ENCODE peak calls at places on chromosomes 2 and 18, in nine cellular contexts. X is testis; M is endothelial cell of umbilical vein; P is CD8-positive, alpha-beta memory T cell; E is heart left ventricle; Q is psoas muscle; I is uterus; U is PC-9; D is Peyer's patch. F is an unnamed sample.
A peak's percentile ranks its signal among the peaks of the same experiment; 100 is the strongest.

GRCh38 chr2:239753537-239753936 is 271.6 kb downstream of the NDUFA10 start:
- DNase-seq in Q (no peak), U (no peak), I (no peak), P (no peak), E (no peak), M (no peak), D (no peak), X (no peak), F (no peak)

GRCh38 chr2:175575346-175576258 is 394.1 kb upstream of the ATP5MC3 start:
- DNase-seq in U (no peak), I (no peak), X (no peak), E (no peak), P (no peak), Q (no peak), M (no peak), D (no peak), F (peak; percentile 44)

GRCh38 chr18:42758851-42759250 is 356.6 kb downstream of the RIT2 start:
- DNase-seq in M (no peak), I (no peak), U (no peak), X (no peak), P (no peak), E (no peak), Q (no peak), D (no peak), F (no peak)

GRCh38 chr2:72147303-72147970 is at the start of gene CYP26B1:
- DNase-seq in E (peak; percentile 17), I (peak; percentile 8), U (no peak), P (no peak), X (no peak), D (peak; percentile 57), Q (peak; percentile 51), M (peak; percentile 18), F (peak; percentile 71)

GRCh38 chr18:57834616-57835015 is 31.5 kb upstream of the ATP8B1 start:
- DNase-seq in P (no peak), D (no peak), I (no peak), U (no peak), E (no peak), X (no peak), M (no peak), Q (no peak), F (no peak)

GRCh38 chr2:136359121-136359965 is 241.4 kb upstream of the CXCR4 start:
- DNase-seq in U (no peak), M (no peak), X (no peak), P (no peak), D (no peak), I (no peak), E (no peak), Q (no peak), F (no peak)

GRCh38 chr2:37656512-37657423 is 14.7 kb downstream of the CDC42EP3 start:
- DNase-seq in E (peak; percentile 24), P (peak; percentile 20), Q (no peak), X (no peak), U (no peak), D (no peak), M (peak; percentile 87), I (no peak), F (no peak)

GRCh38 chr2:84492571-84492970 is 23.7 kb upstream of the DNAH6 start:
- DNase-seq in Q (no peak), D (no peak), E (no peak), U (no peak), X (no peak), I (no peak), P (no peak), M (no peak), F (no peak)

GRCh38 chr2:50401772-50402653 is 629.9 kb downstream of the NRXN1 start:
- DNase-seq in I (no peak), M (peak; percentile 71), D (no peak), E (no peak), U (peak; percentile 20), P (no peak), X (peak; percentile 73), Q (no peak), F (no peak)

GRCh38 chr2:12321886-12322285 is 394.9 kb upstream of the TRIB2 start:
- DNase-seq in Q (no peak), U (no peak), E (no peak), P (no peak), M (no peak), X (no peak), I (no peak), D (no peak), F (no peak)
- H3K4me1 ChIP-seq in Q (no peaks in the 10 kb centered on the region), U (peaks cover 34% of the 10 kb centered on the region), E (peaks cover 12% of the 10 kb centered on the region), P (no peaks in the 10 kb centered on the region), M (peaks cover 8% of the 10 kb centered on the region), X (peaks cover 23% of the 10 kb centered on the region), I (no peaks in the 10 kb centered on the region), D (no peaks in the 10 kb centered on the region), F (peaks cover 1% of the 10 kb centered on the region)

GRCh38 chr2:81077396-81077795 is 772.8 kb upstream of the LRRTM1 start:
- DNase-seq in I (no peak), Q (no peak), M (no peak), U (no peak), E (no peak), X (no peak), P (no peak), D (no peak), F (no peak)
- H3K4me3 ChIP-seq in I (no peak overlapping the region), Q (no peak overlapping the region), M (no peak overlapping the region), U (no peak overlapping the region), E (no peak overlapping the region), X (no peak overlapping the region), P (no peak overlapping the region), D (no peak overlapping the region), F (no peak overlapping the region)

GRCh38 chr18:80145191-80145799 is 36.2 kb downstream of the ADNP2 start:
- DNase-seq in M (peak; percentile 9), I (no peak), P (no peak), U (no peak), X (no peak), Q (no peak), E (no peak), D (no peak), F (no peak)

GRCh38 chr18:80149667-80150066 is 40.6 kb downstream of the ADNP2 start:
- DNase-seq in I (no peak), X (no peak), U (no peak), M (no peak), D (no peak), Q (no peak), P (no peak), E (no peak), F (no peak)

GRCh38 chr18:80148316-80149199 is 39.5 kb downstream of the ADNP2 start:
- DNase-seq in X (no peak), D (no peak), U (no peak), P (no peak), E (no peak), I (no peak), Q (no peak), M (no peak), F (no peak)

GRCh38 chr18:80147037-80147417 is 38.0 kb downstream of the ADNP2 start:
- DNase-seq in U (no peak), D (no peak), X (no peak), I (no peak), M (peak; percentile 35), Q (no peak), E (no peak), P (no peak), F (no peak)

DNA sequence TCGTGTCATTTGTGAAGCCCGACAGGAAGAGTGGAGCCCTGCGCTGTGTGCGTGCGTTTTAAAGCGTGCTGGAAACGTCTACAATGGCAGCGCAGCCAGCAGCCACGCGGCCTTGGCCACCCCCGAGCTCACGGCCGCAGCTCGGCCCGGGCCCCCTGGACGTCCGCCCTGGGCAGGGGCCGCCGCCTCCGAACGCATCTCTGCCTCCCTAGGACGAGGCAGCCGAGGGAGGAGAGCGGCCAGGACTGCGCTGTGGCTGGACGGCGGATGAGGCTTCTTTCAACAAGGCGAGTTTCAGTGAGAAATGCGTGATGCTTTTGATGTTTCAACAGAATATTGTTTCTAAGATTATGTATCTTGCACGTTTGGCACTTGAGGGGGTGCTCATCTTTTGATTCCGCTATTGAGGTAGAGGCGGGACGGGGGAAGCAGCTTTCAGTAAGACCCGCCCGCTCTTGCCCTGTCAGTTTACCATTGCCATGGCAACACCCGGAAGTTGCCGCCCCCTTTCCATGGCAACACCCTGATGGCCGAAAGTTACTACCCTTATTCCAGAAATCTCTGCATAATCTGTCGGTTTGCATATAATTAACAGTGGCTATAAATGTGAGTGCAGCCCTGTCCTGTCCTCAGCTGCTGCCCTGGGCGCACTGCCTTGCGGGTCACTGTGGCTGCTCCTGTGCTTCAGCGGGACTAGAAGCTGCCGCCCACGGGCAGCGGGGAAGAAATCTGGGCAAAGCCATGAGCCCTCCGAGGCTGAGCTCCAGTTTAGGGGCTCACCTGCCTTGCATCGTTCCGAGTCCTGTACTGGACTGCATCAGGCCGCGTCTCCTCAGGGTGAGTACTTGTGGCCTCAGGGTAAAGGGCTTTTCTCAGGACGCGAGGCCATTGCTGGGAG is 38.6 kb downstream of the ADNP2 start:
- DNase-seq in E (peak; percentile 85), P (peak; percentile 77), Q (peak; percentile 81), M (peak; percentile 76), X (peak; percentile 97), U (no peak), I (peak; percentile 88), D (peak; percentile 83), F (peak; percentile 84)
- H3K27ac ChIP-seq in E (peak overlapping the region; percentile 25), P (no peak overlapping the region), Q (no peak overlapping the region), M (no peak overlapping the region), X (peak overlapping the region; percentile 56), U (no peak overlapping the region), I (peak overlapping the region; percentile 57), D (peak overlapping the region; percentile 40), F (no peak overlapping the region)

DNA sequence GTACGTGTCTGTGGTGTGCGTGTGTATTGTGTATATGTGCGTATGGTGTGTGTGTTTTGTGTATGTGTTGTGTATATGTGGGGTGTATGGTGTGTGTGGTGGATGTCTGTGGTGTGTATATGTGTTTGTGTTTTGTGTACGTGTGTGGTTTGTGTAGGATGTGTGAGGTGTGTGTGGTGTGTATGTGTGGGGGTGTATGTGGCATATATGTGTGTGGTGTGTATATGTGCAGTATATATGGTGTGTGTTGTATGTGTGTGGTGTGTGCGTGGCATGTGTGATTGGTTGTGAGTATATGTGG is 101.3 kb downstream of the CLIP4 start:
- DNase-seq in M (no peak), E (no peak), X (no peak), D (no peak), U (no peak), P (no peak), Q (no peak), I (no peak), F (no peak)
- H3K4me1 ChIP-seq in M (peaks cover 2% of the 10 kb centered on the region), E (no peaks in the 10 kb centered on the region), X (peaks cover 2% of the 10 kb centered on the region), D (no peaks in the 10 kb centered on the region), U (no peaks in the 10 kb centered on the region), P (no peaks in the 10 kb centered on the region), Q (no peaks in the 10 kb centered on the region), I (no peaks in the 10 kb centered on the region), F (no peaks in the 10 kb centered on the region)